ENCODE peak calls at places on chromosomes 2 and 18, in five cellular contexts. O, F, N, K and G are unnamed samples.

GRCh38 chr2:100228415-100228814 is 86.0 kb upstream of the AFF3 start:
- ATAC-seq in K (no peak), F (no peak), O (no peak), N (no peak), G (no peak)

GRCh38 chr2:176104338-176105077 is 2.6 kb upstream of the HOXD11 start:
- ATAC-seq in N (no peak), K (no peak), F (no peak), O (peak; percentile 56), G (no peak)

GRCh38 chr2:43731211-43731610 is 42.6 kb upstream of the DYNC2LI1 start:
- ATAC-seq in K (no peak), O (no peak), N (no peak), F (no peak), G (no peak)

GRCh38 chr2:174254267-174254666 is 5.9 kb upstream of the OLA1 start:
- ATAC-seq in N (no peak), F (no peak), O (no peak), K (no peak), G (no peak)

GRCh38 chr2:110735366-110735765 is 3.0 kb downstream of the ACOXL start:
- ATAC-seq in N (peak; percentile 57), K (peak; percentile 81), O (no peak), F (peak; percentile 12), G (no peak)

GRCh38 chr18:74197705-74198341 is 49.5 kb downstream of the TIMM21 start:
- ATAC-seq in N (peak; percentile 11), F (no peak), K (peak; percentile 91), O (no peak), G (no peak)

GRCh38 chr2:168757223-168757622 is 45.2 kb upstream of the NOSTRIN start:
- ATAC-seq in K (no peak), O (peak; percentile 53), N (no peak), F (no peak), G (no peak)

GRCh38 chr18:7839548-7839947 is 272.4 kb downstream of the PTPRM start:
- ATAC-seq in F (no peak), O (no peak), N (no peak), K (no peak), G (no peak)

GRCh38 chr2:20570249-20570648 is 80.6 kb downstream of the HS1BP3 start:
- ATAC-seq in N (no peak), K (no peak), F (no peak), O (no peak), G (no peak)

GRCh38 chr2:66794571-66794970 is 359.6 kb downstream of the MEIS1 start:
- ATAC-seq in F (no peak), O (no peak), N (no peak), K (no peak), G (no peak)

GRCh38 chr2:121519732-121520640 is 10.7 kb upstream of the RNU4ATAC start:
- ATAC-seq in F (peak; percentile 52), O (no peak), K (peak; percentile 16), N (peak; percentile 67), G (no peak)

GRCh38 chr2:85861180-85861579 is 27.6 kb downstream of the ST3GAL5 start:
- ATAC-seq in O (no peak), K (no peak), N (no peak), F (peak; percentile 76), G (no peak)

GRCh38 chr2:176504431-176504830 is 235.2 kb downstream of the MTX2 start:
- ATAC-seq in N (no peak), O (no peak), F (no peak), K (no peak), G (peak; percentile 69)

GRCh38 chr2:84832772-84833461 is 48.0 kb downstream of the TRABD2A start:
- ATAC-seq in N (peak; percentile 14), K (peak; percentile 21), F (peak; percentile 84), O (no peak), G (peak; percentile 31)

GRCh38 chr2:134224005-134224404 is 29.9 kb upstream of the MGAT5 start:
- ATAC-seq in K (no peak), O (no peak), F (no peak), N (no peak), G (no peak)

GRCh38 chr2:101337877-101338276 is 29.4 kb upstream of the RNF149 start:
- ATAC-seq in N (no peak), F (no peak), O (no peak), K (no peak), G (no peak)

GRCh38 chr2:84897773-84898172 is 7.7 kb upstream of the TMSB10 start:
- ATAC-seq in N (no peak), K (no peak), O (no peak), F (peak; percentile 71), G (no peak)

GRCh38 chr2:47346107-47346506 is 56.8 kb upstream of the MSH2 start:
- ATAC-seq in F (no peak), N (no peak), O (no peak), K (no peak), G (no peak)

GRCh38 chr18:26685438-26686173 is 137.3 kb upstream of the KCTD1 start:
- ATAC-seq in O (no peak), K (no peak), N (no peak), F (no peak), G (no peak)

GRCh38 chr2:201262718-201263117 is 2.4 kb downstream of the CASP8 start:
- ATAC-seq in N (no peak), O (no peak), F (no peak), K (no peak), G (no peak)

GRCh38 chr2:30255466-30256408 is 24.4 kb downstream of the LBH start:
- ATAC-seq in F (no peak), O (no peak), N (no peak), K (no peak), G (no peak)

GRCh38 chr2:20666114-20666363 is 905 bp upstream of the GDF7 start:
- ATAC-seq in F (peak; percentile 13), O (no peak), N (peak; percentile 35), K (no peak), G (no peak)

GRCh38 chr2:105617631-105618350 is 126.9 kb upstream of the NCK2 start:
- ATAC-seq in K (no peak), O (peak; percentile 91), F (no peak), N (peak; percentile 92), G (peak; percentile 34)
- TF ChIP-seq POLR2AphosphoS5 in K (no peak), O (no peak), F (no peak), N (no peak), G (no peak)

GRCh38 chr18:13544953-13545352 is 181.4 kb downstream of the FAM210A start:
- ATAC-seq in F (no peak), K (no peak), N (no peak), O (no peak), G (no peak)

GRCh38 chr18:13543144-13543543 is 183.2 kb downstream of the FAM210A start:
- ATAC-seq in K (no peak), O (no peak), F (no peak), N (no peak), G (no peak)

GRCh38 chr18:13545514-13545913 is 180.8 kb downstream of the FAM210A start:
- ATAC-seq in K (no peak), O (no peak), F (no peak), N (no peak), G (no peak)

GRCh38 chr18:13542520-13542847 is 183.9 kb downstream of the FAM210A start:
- ATAC-seq in F (no peak), K (no peak), N (no peak), O (no peak), G (no peak)

GRCh38 chr18:13543811-13544732 is 182.3 kb downstream of the FAM210A start:
- ATAC-seq in K (no peak), N (no peak), F (no peak), O (no peak), G (peak; percentile 58)
- TF ChIP-seq EP300 in K (no peak), N (no peak), F (no peak), O (no peak), G (no peak)

DNA sequence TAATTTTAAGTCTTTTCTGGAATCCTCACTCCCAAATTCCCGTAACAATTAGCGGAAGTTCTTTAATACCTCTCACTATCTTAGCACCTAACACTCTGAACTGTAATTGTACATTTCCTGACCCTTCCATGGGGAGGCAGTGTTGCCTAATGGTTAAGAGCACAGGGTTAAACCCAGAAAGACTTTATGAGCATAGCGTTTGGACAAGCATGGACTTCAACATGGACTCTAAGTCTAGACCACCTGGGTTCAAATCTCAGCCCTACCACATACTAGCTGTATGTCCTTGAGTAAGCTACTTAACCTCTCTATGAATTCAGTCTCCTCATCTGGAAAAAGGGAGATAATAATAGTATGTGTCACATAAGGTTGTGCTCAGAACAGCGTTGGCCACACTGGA is 13.0 kb downstream of the ANTXR1 start:
- ATAC-seq in N (peak; percentile 91), K (peak; percentile 73), F (peak; percentile 79), O (peak; percentile 92), G (peak; percentile 67)
- TF ChIP-seq POLR2AphosphoS5 in N (no peak), K (no peak), F (no peak), O (no peak), G (no peak)

GRCh38 chr2:207831569-207832248 is 62.0 kb upstream of the FZD5 start:
- ATAC-seq in N (no peak), K (no peak), F (no peak), O (no peak), G (no peak)
- TF ChIP-seq EP300 in N (no peak), K (no peak), F (no peak), O (no peak), G (no peak)